ENCODE peak calls at places on chromosomes 12 and 14, in eight cellular contexts. One of them, this sample, is unnamed.

GRCh38 chr14:61461808-61462275 is 140.5 kb downstream of the PRKCH start:
- DNase-seq in NCI-H510A treated with DMSO at 0.1 percent for 48 hours: peak
- DNase-seq in T-helper 22 cell: no peak
- DNase-seq in GM04503: no peak
- DNase-seq in HS-5: no peak
- DNase-seq in SW480: peak
- DNase-seq in adrenal gland: peak
- DNase-seq in DMS 273 treated with DMSO at 0.1 percent for 48 hours: peak
- DNase-seq in this sample: no peak

GRCh38 chr12:56119361-56119796 is 1.3 kb downstream of the ZC3H10 start:
- DNase-seq in NCI-H510A treated with DMSO at 0.1 percent for 48 hours: peak
- DNase-seq in T-helper 22 cell: peak
- DNase-seq in GM04503: peak
- DNase-seq in HS-5: peak
- DNase-seq in SW480: peak
- DNase-seq in adrenal gland: peak
- DNase-seq in DMS 273 treated with DMSO at 0.1 percent for 48 hours: peak
- DNase-seq in this sample: peak

GRCh38 chr12:24723759-24724158 is 225.1 kb downstream of the BCAT1 start:
- DNase-seq in NCI-H510A treated with DMSO at 0.1 percent for 48 hours: no peak
- DNase-seq in T-helper 22 cell: no peak
- DNase-seq in GM04503: no peak
- DNase-seq in HS-5: no peak
- DNase-seq in SW480: no peak
- DNase-seq in adrenal gland: no peak
- DNase-seq in DMS 273 treated with DMSO at 0.1 percent for 48 hours: no peak
- DNase-seq in this sample: no peak

GRCh38 chr12:22683131-22683530 is 58.2 kb downstream of the ETNK1 start:
- DNase-seq in NCI-H510A treated with DMSO at 0.1 percent for 48 hours: no peak
- DNase-seq in T-helper 22 cell: no peak
- DNase-seq in GM04503: no peak
- DNase-seq in HS-5: no peak
- DNase-seq in SW480: no peak
- DNase-seq in adrenal gland: no peak
- DNase-seq in DMS 273 treated with DMSO at 0.1 percent for 48 hours: no peak
- DNase-seq in this sample: no peak

GRCh38 chr12:120231316-120232011 is 30.6 kb upstream of the RPLP0 start:
- DNase-seq in NCI-H510A treated with DMSO at 0.1 percent for 48 hours: peak
- DNase-seq in T-helper 22 cell: peak
- DNase-seq in GM04503: peak
- DNase-seq in HS-5: peak
- DNase-seq in SW480: peak
- DNase-seq in adrenal gland: peak
- DNase-seq in DMS 273 treated with DMSO at 0.1 percent for 48 hours: no peak
- DNase-seq in this sample: peak

GRCh38 chr14:22131749-22132476 is 457.1 kb downstream of the DAD1 start:
- DNase-seq in NCI-H510A treated with DMSO at 0.1 percent for 48 hours: no peak
- DNase-seq in T-helper 22 cell: no peak
- DNase-seq in GM04503: no peak
- DNase-seq in HS-5: no peak
- DNase-seq in SW480: no peak
- DNase-seq in adrenal gland: no peak
- DNase-seq in DMS 273 treated with DMSO at 0.1 percent for 48 hours: no peak
- DNase-seq in this sample: no peak

GRCh38 chr14:76918751-76919421 is 92.7 kb downstream of the LRRC74A start:
- DNase-seq in NCI-H510A treated with DMSO at 0.1 percent for 48 hours: peak
- DNase-seq in T-helper 22 cell: no peak
- DNase-seq in GM04503: peak
- DNase-seq in HS-5: peak
- DNase-seq in SW480: peak
- DNase-seq in adrenal gland: peak
- DNase-seq in DMS 273 treated with DMSO at 0.1 percent for 48 hours: peak
- DNase-seq in this sample: peak

GRCh38 chr14:90557516-90557915 is 160.7 kb downstream of the CALM1 start:
- DNase-seq in NCI-H510A treated with DMSO at 0.1 percent for 48 hours: no peak
- DNase-seq in T-helper 22 cell: no peak
- DNase-seq in GM04503: no peak
- DNase-seq in HS-5: no peak
- DNase-seq in SW480: no peak
- DNase-seq in adrenal gland: no peak
- DNase-seq in DMS 273 treated with DMSO at 0.1 percent for 48 hours: no peak
- DNase-seq in this sample: no peak

GRCh38 chr14:73059326-73059725 is 992 bp downstream of the RBM25 start:
- DNase-seq in NCI-H510A treated with DMSO at 0.1 percent for 48 hours: peak
- DNase-seq in T-helper 22 cell: no peak
- DNase-seq in GM04503: peak
- DNase-seq in HS-5: peak
- DNase-seq in SW480: peak
- DNase-seq in adrenal gland: no peak
- DNase-seq in DMS 273 treated with DMSO at 0.1 percent for 48 hours: no peak
- DNase-seq in this sample: no peak

GRCh38 chr14:26820578-26820977 is 222.7 kb upstream of the NOVA1 start:
- DNase-seq in NCI-H510A treated with DMSO at 0.1 percent for 48 hours: no peak
- DNase-seq in T-helper 22 cell: no peak
- DNase-seq in GM04503: no peak
- DNase-seq in HS-5: no peak
- DNase-seq in SW480: no peak
- DNase-seq in adrenal gland: no peak
- DNase-seq in DMS 273 treated with DMSO at 0.1 percent for 48 hours: no peak
- DNase-seq in this sample: no peak

GRCh38 chr12:53694746-53695145 is 18.9 kb upstream of the ATP5MC2 start:
- DNase-seq in NCI-H510A treated with DMSO at 0.1 percent for 48 hours: no peak
- DNase-seq in T-helper 22 cell: no peak
- DNase-seq in GM04503: no peak
- DNase-seq in HS-5: no peak
- DNase-seq in SW480: no peak
- DNase-seq in adrenal gland: no peak
- DNase-seq in DMS 273 treated with DMSO at 0.1 percent for 48 hours: no peak
- DNase-seq in this sample: no peak

GRCh38 chr14:100424504-100425453 is 101.6 kb downstream of the SLC25A47 start:
- DNase-seq in NCI-H510A treated with DMSO at 0.1 percent for 48 hours: no peak
- DNase-seq in T-helper 22 cell: no peak
- DNase-seq in GM04503: no peak
- DNase-seq in HS-5: no peak
- DNase-seq in SW480: peak
- DNase-seq in adrenal gland: no peak
- DNase-seq in DMS 273 treated with DMSO at 0.1 percent for 48 hours: no peak
- DNase-seq in this sample: no peak

GRCh38 chr14:72169521-72169920 is 237.3 kb downstream of the RGS6 start:
- DNase-seq in NCI-H510A treated with DMSO at 0.1 percent for 48 hours: no peak
- DNase-seq in T-helper 22 cell: no peak
- DNase-seq in GM04503: no peak
- DNase-seq in HS-5: no peak
- DNase-seq in SW480: peak
- DNase-seq in adrenal gland: no peak
- DNase-seq in DMS 273 treated with DMSO at 0.1 percent for 48 hours: no peak
- DNase-seq in this sample: no peak

GRCh38 chr12:29858270-29858786 is 74.6 kb upstream of the TMTC1 start:
- DNase-seq in NCI-H510A treated with DMSO at 0.1 percent for 48 hours: no peak
- DNase-seq in T-helper 22 cell: no peak
- DNase-seq in GM04503: no peak
- DNase-seq in HS-5: no peak
- DNase-seq in SW480: no peak
- DNase-seq in adrenal gland: no peak
- DNase-seq in DMS 273 treated with DMSO at 0.1 percent for 48 hours: no peak
- DNase-seq in this sample: no peak

GRCh38 chr12:6540181-6540877 is 6.0 kb downstream of the GAPDH start:
- DNase-seq in NCI-H510A treated with DMSO at 0.1 percent for 48 hours: peak
- DNase-seq in T-helper 22 cell: no peak
- DNase-seq in GM04503: peak
- DNase-seq in HS-5: no peak
- DNase-seq in SW480: peak
- DNase-seq in adrenal gland: peak
- DNase-seq in DMS 273 treated with DMSO at 0.1 percent for 48 hours: no peak
- DNase-seq in this sample: no peak

GRCh38 chr12:21416611-21417121 is 20.8 kb upstream of the PYROXD1 start:
- DNase-seq in NCI-H510A treated with DMSO at 0.1 percent for 48 hours: no peak
- DNase-seq in T-helper 22 cell: no peak
- DNase-seq in GM04503: no peak
- DNase-seq in HS-5: peak
- DNase-seq in SW480: no peak
- DNase-seq in adrenal gland: no peak
- DNase-seq in DMS 273 treated with DMSO at 0.1 percent for 48 hours: no peak
- DNase-seq in this sample: peak

GRCh38 chr14:99354166-99354875 is 82.3 kb upstream of the BCL11B start:
- DNase-seq in NCI-H510A treated with DMSO at 0.1 percent for 48 hours: no peak
- DNase-seq in T-helper 22 cell: no peak
- DNase-seq in GM04503: no peak
- DNase-seq in HS-5: no peak
- DNase-seq in SW480: no peak
- DNase-seq in adrenal gland: no peak
- DNase-seq in DMS 273 treated with DMSO at 0.1 percent for 48 hours: no peak
- DNase-seq in this sample: no peak

This sample was measured in non-pigmented ciliary epithelial cell.